ENCODE peak calls at places on chromosome 20, in five cellular contexts. E, T, R, H and M are unnamed samples.

GRCh38 chr20:48106428-48106827 is 321.1 kb upstream of the SULF2 start:
- DNase-seq in T (no peak), R (no peak), H (no peak), E (no peak), M (no peak)

GRCh38 chr20:58045579-58045978 is 182.9 kb downstream of the ANKRD60 start:
- DNase-seq in T (no peak), R (no peak), E (no peak), H (no peak), M (no peak)

GRCh38 chr20:49325981-49326380 is 48.1 kb upstream of the ZNFX1 start:
- DNase-seq in R (no peak), T (no peak), E (no peak), H (peak), M (no peak)

GRCh38 chr20:33704197-33704924 is 15.7 kb downstream of the PXMP4 start:
- DNase-seq in E (no peak), T (no peak), H (no peak), R (no peak), M (no peak)

GRCh38 chr20:25282796-25283195 is 34.9 kb downstream of the PYGB start:
- DNase-seq in R (no peak), T (no peak), H (no peak), E (no peak), M (peak)

GRCh38 chr20:20360464-20360863 is 7.4 kb upstream of the INSM1 start:
- DNase-seq in H (peak), E (peak), T (no peak), R (peak), M (peak)

GRCh38 chr20:7624886-7625285 is 315.4 kb downstream of the HAO1 start:
- DNase-seq in T (no peak), R (no peak), H (no peak), E (no peak), M (no peak)

GRCh38 chr20:38246357-38247165 is 14.0 kb downstream of the KIAA1755 start:
- DNase-seq in R (no peak), E (no peak), T (no peak), H (no peak), M (no peak)

GRCh38 chr20:11387189-11387754 is 530.4 kb upstream of the BTBD3 start:
- DNase-seq in E (no peak), T (no peak), H (peak), R (no peak), M (no peak)

GRCh38 chr20:1491281-1491840 is at the start of gene SIRPB2:
- DNase-seq in R (no peak), H (no peak), T (no peak), E (no peak), M (no peak)

GRCh38 chr20:1866834-1867233 is 28.4 kb upstream of the SIRPA start:
- DNase-seq in E (no peak), T (no peak), R (no peak), H (no peak), M (no peak)

GRCh38 chr20:53930651-53931504 is 139.5 kb downstream of the BCAS1 start:
- DNase-seq in T (no peak), E (no peak), R (no peak), H (peak), M (no peak)

GRCh38 chr20:6765469-6766058 is 1.9 kb upstream of the BMP2 start:
- DNase-seq in R (peak), T (no peak), E (peak), H (peak), M (no peak)

GRCh38 chr20:9375221-9375681 is 139.1 kb upstream of the LAMP5 start:
- DNase-seq in T (no peak), H (no peak), R (no peak), E (no peak), M (no peak)

GRCh38 chr20:48463916-48464315 is 363.9 kb downstream of the PREX1 start:
- DNase-seq in R (no peak), T (no peak), E (no peak), H (peak), M (no peak)

GRCh38 chr20:12093062-12093796 is 175.5 kb downstream of the BTBD3 start:
- DNase-seq in R (no peak), T (no peak), E (no peak), H (no peak), M (no peak)

GRCh38 chr20:4814696-4815252 is 93.1 kb downstream of the PRND start:
- DNase-seq in H (no peak), R (peak), T (peak), E (no peak), M (peak)

GRCh38 chr20:1853472-1853871 is 41.7 kb upstream of the SIRPA start:
- DNase-seq in H (no peak), E (no peak), T (no peak), R (no peak), M (no peak)

GRCh38 chr20:19026901-19027644 is 185.4 kb upstream of the SLC24A3 start:
- DNase-seq in T (no peak), H (no peak), R (no peak), E (no peak), M (no peak)

GRCh38 chr20:14712302-14712739 is 374.9 kb upstream of the FLRT3 start:
- DNase-seq in E (no peak), H (peak), T (no peak), R (no peak), M (no peak)

GRCh38 chr20:34744847-34745246 is 40.7 kb downstream of the TP53INP2 start:
- DNase-seq in H (no peak), E (no peak), R (no peak), T (no peak), M (no peak)

GRCh38 chr20:14860410-14860814 is 523.0 kb upstream of the FLRT3 start:
- DNase-seq in E (no peak), R (peak), H (no peak), T (no peak), M (no peak)

GRCh38 chr20:39048000-39048696 is 86.0 kb downstream of the DHX35 start:
- DNase-seq in H (peak), E (peak), T (peak), R (peak), M (peak)

GRCh38 chr20:2700913-2701620 is 8.5 kb downstream of the EBF4 start:
- DNase-seq in R (no peak), H (no peak), E (no peak), T (no peak), M (no peak)

GRCh38 chr20:59598625-59599310 is 5.6 kb upstream of the PHACTR3 start:
- DNase-seq in T (peak), R (peak), H (peak), E (no peak), M (no peak)

GRCh38 chr20:61912665-61913422 is 152.8 kb downstream of the TAF4 start:
- DNase-seq in R (peak), H (no peak), T (no peak), E (no peak), M (no peak)

GRCh38 chr20:32580970-32581838 is 3.9 kb downstream of the NOL4L start:
- DNase-seq in E (no peak), R (no peak), H (no peak), T (peak), M (no peak)

GRCh38 chr20:11204926-11205768 is 531.3 kb upstream of the JAG1 start:
- DNase-seq in T (no peak), R (peak), E (peak), H (peak), M (peak)

GRCh38 chr20:45012682-45013302 is 46.5 kb downstream of the STK4 start:
- DNase-seq in R (no peak), E (no peak), T (no peak), H (peak), M (no peak)

GRCh38 chr20:46011631-46012482 is 3.1 kb downstream of the MMP9 start:
- DNase-seq in R (peak), H (peak), E (no peak), T (peak), M (peak)

GRCh38 chr20:56422131-56422823 is 10.2 kb downstream of the CASS4 start:
- DNase-seq in T (no peak), H (peak), R (no peak), E (no peak), M (no peak)

GRCh38 chr20:62314339-62314638 is 11.5 kb downstream of the ADRM1 start:
- DNase-seq in R (no peak), H (no peak), E (no peak), T (no peak), M (no peak)

GRCh38 chr20:31918471-31919105 is 33.3 kb downstream of the PDRG1 start:
- DNase-seq in R (no peak), H (no peak), E (no peak), T (no peak), M (no peak)

GRCh38 chr20:63696311-63696627 is 183 bp upstream of the TNFRSF6B start:
- DNase-seq in T (no peak), E (peak), H (no peak), R (no peak), M (peak)

GRCh38 chr20:25439328-25439727 is 31.9 kb downstream of the GINS1 start:
- DNase-seq in E (no peak), R (peak), H (no peak), T (no peak), M (no peak)

GRCh38 chr20:652611-653109 is 340 bp downstream of the SRXN1 start:
- DNase-seq in E (no peak), H (peak), T (no peak), R (peak), M (no peak)

GRCh38 chr20:34375977-34376430 is 12.9 kb downstream of the ITCH start:
- DNase-seq in H (no peak), R (no peak), T (no peak), E (no peak), M (no peak)

GRCh38 chr20:57650756-57651483 is 30.7 kb upstream of the ZBP1 start:
- DNase-seq in T (no peak), H (no peak), E (no peak), R (no peak), M (no peak)